ENCODE peak calls at places on chromosomes 3 and 15, in five cellular contexts. Q is fibroblast of lung; Y is Peyer's patch; B is effector memory CD4-positive, alpha-beta T cell; S is CD8-positive, alpha-beta T cell. H is an unnamed sample.

GRCh38 chr3:58567251-58567515 is 10.0 kb downstream of the FAM107A start:
- DNase-seq in B (no peak), Y (no peak), Q (no peak), S (no peak), H (no peak)

GRCh38 chr15:39581501-39582285 is 814 bp downstream of the THBS1 start:
- DNase-seq in Q (peak), B (no peak), Y (peak), S (no peak), H (no peak)

GRCh38 chr3:111668912-111669488 is 73.9 kb upstream of the ZBED2 start:
- DNase-seq in Q (peak), S (no peak), Y (no peak), B (no peak), H (no peak)

GRCh38 chr3:31353166-31353565 is 179.6 kb upstream of the STT3B start:
- DNase-seq in Q (peak), Y (no peak), S (no peak), B (no peak), H (no peak)

GRCh38 chr3:101812895-101813294 is 33.9 kb downstream of the NXPE3 start:
- DNase-seq in S (no peak), Q (no peak), B (no peak), Y (no peak), H (no peak)

GRCh38 chr15:49718234-49718633 is 97.4 kb downstream of the DTWD1 start:
- DNase-seq in Q (no peak), B (no peak), Y (no peak), S (no peak), H (no peak)

GRCh38 chr3:72258786-72259185 is 473.8 kb upstream of the PROK2 start:
- DNase-seq in B (no peak), Y (no peak), S (no peak), Q (no peak), H (no peak)

GRCh38 chr15:22735781-22736180 is 50.7 kb upstream of the NIPA1 start:
- DNase-seq in B (no peak), Y (no peak), S (no peak), Q (peak), H (no peak)

GRCh38 chr3:137150825-137151224 is 193.0 kb downstream of the IL20RB start:
- DNase-seq in S (no peak), B (no peak), Q (no peak), Y (no peak), H (no peak)

GRCh38 chr3:179562467-179563297 is at the start of gene ACTL6A:
- DNase-seq in S (peak), B (peak), Y (peak), Q (peak), H (peak)

GRCh38 chr3:179563298-179563934 is 690 bp downstream of the ACTL6A start:
- DNase-seq in B (peak), Y (peak), S (peak), Q (peak), H (no peak)

GRCh38 chr3:179560791-179561190 is 1.9 kb upstream of the ACTL6A start:
- DNase-seq in B (no peak), Y (no peak), Q (no peak), S (no peak), H (no peak)

GRCh38 chr3:179555604-179556003 is 7.1 kb upstream of the ACTL6A start:
- DNase-seq in Y (no peak), S (no peak), Q (no peak), B (no peak), H (no peak)

GRCh38 chr3:179558742-179559364 is 3.9 kb upstream of the ACTL6A start:
- DNase-seq in B (peak), S (no peak), Y (peak), Q (peak), H (peak)
- H3K27ac ChIP-seq in B (no peak), S (no peak), Y (no peak), Q (no peak), H (no peak)

GRCh38 chr3:51940648-51941421 is 869 bp downstream of the RRP9 start:
- DNase-seq in S (no peak), Q (no peak), B (no peak), Y (peak), H (no peak)
- H3K27ac ChIP-seq in S (peak), Q (peak), B (peak), Y (no peak), H (no peak)

GRCh38 chr3:69761896-69762789 is 22.9 kb downstream of the MITF start:
- DNase-seq in Q (peak), Y (no peak), S (no peak), B (no peak), H (no peak)
- H3K27ac ChIP-seq in Q (peak), Y (no peak), S (no peak), B (no peak), H (no peak)

DNA sequence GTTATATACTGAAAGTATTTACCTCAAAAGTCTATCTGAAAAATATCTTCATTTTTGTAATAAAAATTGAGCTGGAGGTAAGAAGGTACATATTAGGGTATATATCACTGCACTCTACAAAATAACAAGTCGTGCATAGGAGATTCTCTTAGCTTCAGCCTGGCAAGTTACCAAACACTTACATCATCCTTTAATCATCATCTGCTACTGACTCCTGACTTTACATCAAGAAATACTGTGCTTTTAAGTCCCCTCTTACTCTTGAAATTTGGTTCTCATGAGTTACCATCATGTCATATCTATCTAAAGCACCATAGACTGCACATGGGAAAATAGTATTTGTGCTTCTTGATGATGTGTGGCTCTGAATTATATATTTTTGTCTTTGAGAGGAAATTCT is 50.8 kb downstream of the LYSMD4 start:
- DNase-seq in S (no peak), Q (peak), B (no peak), Y (no peak), H (no peak)
- H3K27ac ChIP-seq in S (no peak), Q (no peak), B (peak), Y (no peak), H (no peak)

GRCh38 chr3:171873561-171873960 is 30.4 kb downstream of the TMEM212 start:
- DNase-seq in S (no peak), Q (peak), B (no peak), Y (no peak), H (no peak)
- H3K27ac ChIP-seq in S (no peak), Q (peak), B (no peak), Y (no peak), H (no peak)

GRCh38 chr3:183252973-183253363 is at the start of gene B3GNT5:
- DNase-seq in S (no peak), Q (peak), Y (peak), B (no peak), H (no peak)

GRCh38 chr3:183254816-183255730 is 2.0 kb downstream of the B3GNT5 start:
- DNase-seq in S (no peak), B (no peak), Y (peak), Q (peak), H (no peak)

GRCh38 chr3:183252108-183252782 is 808 bp upstream of the B3GNT5 start:
- DNase-seq in S (no peak), Y (no peak), Q (no peak), B (no peak), H (no peak)

GRCh38 chr3:183253961-183254815 is 1.1 kb downstream of the B3GNT5 start:
- DNase-seq in Q (peak), B (no peak), S (no peak), Y (no peak), H (no peak)

GRCh38 chr3:183253364-183253960 is 409 bp downstream of the B3GNT5 start:
- DNase-seq in Q (peak), S (no peak), Y (peak), B (no peak), H (no peak)
- H3K27ac ChIP-seq in Q (no peak), S (no peak), Y (peak), B (no peak), H (peak)

H was measured in caudate nucleus.